ENCODE peak calls at places on chromosomes 11 and 22, in seven cellular contexts. K, D, M, P, E, Q and X are unnamed samples.

GRCh38 chr11:82932564-82932963 is 31.0 kb downstream of the DDIAS start:
- DNase-seq in K (no peak), D (no peak), M (no peak), P (no peak), E (no peak), Q (no peak), X (no peak)

GRCh38 chr11:86812322-86812670 is 12.0 kb downstream of the PRSS23 start:
- DNase-seq in K (no peak), D (no peak), M (no peak), P (no peak), E (no peak), Q (no peak), X (no peak)

GRCh38 chr22:23512738-23513137 is 67.4 kb downstream of the IGLL1 start:
- DNase-seq in K (no peak), D (no peak), M (no peak), P (no peak), E (no peak), Q (no peak), X (no peak)

GRCh38 chr11:119120639-119121007 is 757 bp upstream of the HINFP start:
- DNase-seq in K (no peak), D (peak; percentile 92), M (no peak), P (no peak), E (peak; percentile 28), Q (no peak), X (peak; percentile 44)

GRCh38 chr11:95432714-95433503 is 201.9 kb upstream of the SESN3 start:
- DNase-seq in K (no peak), D (no peak), M (no peak), P (no peak), E (no peak), Q (no peak), X (no peak)

GRCh38 chr22:42296381-42296853 is 26.0 kb upstream of the TCF20 start:
- DNase-seq in K (no peak), D (peak; percentile 96), M (peak; percentile 85), P (no peak), E (no peak), Q (no peak), X (no peak)

GRCh38 chr22:45036154-45036553 is 26.3 kb upstream of the PHF21B start:
- DNase-seq in K (no peak), D (no peak), M (peak; percentile 56), P (no peak), E (peak; percentile 11), Q (no peak), X (peak; percentile 5)

GRCh38 chr11:96388891-96389603 is 665 bp downstream of the CCDC82 start:
- DNase-seq in K (no peak), D (no peak), M (no peak), P (no peak), E (no peak), Q (no peak), X (no peak)

GRCh38 chr11:61598886-61599868 is 18.3 kb upstream of the SYT7 start:
- DNase-seq in K (no peak), D (no peak), M (no peak), P (no peak), E (peak; percentile 69), Q (peak; percentile 52), X (peak; percentile 68)

GRCh38 chr11:126391286-126391954 is 35.9 kb downstream of the ST3GAL4 start:
- DNase-seq in K (no peak), D (no peak), M (no peak), P (no peak), E (no peak), Q (no peak), X (no peak)